ENCODE peak calls at places on chromosomes 3 and 15, in nine cellular contexts. U is thoracic aorta, Q is adrenal gland, M is ovary, G is fibroblast of mammary gland, K is osteoblast, X is left ventricle myocardium inferior, E is IMR-90, A is A549. T is an unnamed sample.

GRCh38 chr15:63948436-63948835 is 97.8 kb downstream of the DAPK2 start:
- DNase-seq in U (no peak), Q (no peak), M (no peak), G (no peak), K (no peak), X (no peak), E (no peak), A (no peak), T (no peak)

GRCh38 chr15:41585140-41586047 is 26.4 kb downstream of the TYRO3 start:
- DNase-seq in U (no peak), Q (peak), M (peak), G (peak), K (peak), X (peak), E (peak), A (peak), T (no peak)

GRCh38 chr3:141529256-141530132 is 42.7 kb downstream of the RASA2 start:
- DNase-seq in U (no peak), Q (no peak), M (no peak), G (no peak), K (no peak), X (no peak), E (no peak), A (no peak), T (no peak)

GRCh38 chr15:89631902-89632264 is 23.4 kb downstream of the KIF7 start:
- DNase-seq in U (no peak), Q (no peak), M (no peak), G (no peak), K (peak), X (no peak), E (no peak), A (no peak), T (peak)

GRCh38 chr3:99410789-99411311 is 227.5 kb upstream of the COL8A1 start:
- DNase-seq in U (no peak), Q (no peak), M (no peak), G (peak), K (peak), X (no peak), E (peak), A (no peak), T (no peak)

GRCh38 chr3:18572809-18573208 is 147.7 kb upstream of the SATB1 start:
- DNase-seq in U (no peak), Q (no peak), M (no peak), G (no peak), K (no peak), X (no peak), E (no peak), A (no peak), T (no peak)

GRCh38 chr3:175255698-175256097 is 396.6 kb downstream of the NAALADL2 start:
- DNase-seq in U (no peak), Q (no peak), M (no peak), G (peak), K (no peak), X (no peak), E (peak), A (peak), T (no peak)

GRCh38 chr3:197674741-197675567 is 61.8 kb downstream of the RUBCN start:
- DNase-seq in U (no peak), Q (no peak), M (no peak), G (no peak), K (no peak), X (no peak), E (no peak), A (no peak), T (no peak)

GRCh38 chr3:159057621-159058020 is 255.8 kb downstream of the MFSD1 start:
- DNase-seq in U (no peak), Q (no peak), M (no peak), G (peak), K (no peak), X (no peak), E (no peak), A (no peak), T (no peak)

GRCh38 chr3:42653560-42654330 is at the start of gene ZBTB47:
- DNase-seq in U (no peak), Q (peak), M (peak), G (no peak), K (peak), X (peak), E (no peak), A (no peak), T (peak)

GRCh38 chr3:14237431-14237830 is 58.8 kb downstream of the LSM3 start:
- DNase-seq in U (no peak), Q (no peak), M (no peak), G (no peak), K (no peak), X (peak), E (no peak), A (no peak), T (no peak)

GRCh38 chr15:86916671-86917450 is 837.2 kb downstream of the AGBL1 start:
- DNase-seq in U (no peak), Q (no peak), M (no peak), G (no peak), K (peak), X (peak), E (no peak), A (no peak), T (no peak)

GRCh38 chr15:40282144-40282869 is 557 bp downstream of the ANKRD63 start:
- DNase-seq in U (no peak), Q (no peak), M (no peak), G (no peak), K (peak), X (peak), E (no peak), A (peak), T (peak)

GRCh38 chr15:98719169-98719515 is 70.8 kb downstream of the IGF1R start:
- DNase-seq in U (no peak), Q (no peak), M (no peak), G (no peak), K (no peak), X (no peak), E (no peak), A (no peak), T (no peak)

GRCh38 chr3:89268059-89268458 is 160.6 kb downstream of the EPHA3 start:
- DNase-seq in U (no peak), Q (no peak), M (no peak), G (no peak), K (no peak), X (no peak), E (no peak), A (no peak), T (no peak)

GRCh38 chr3:94083261-94083660 is 20.4 kb downstream of the NSUN3 start:
- DNase-seq in U (no peak), Q (no peak), M (no peak), G (no peak), K (peak), X (no peak), E (no peak), A (no peak), T (no peak)

GRCh38 chr15:29067949-29068348 is 182.2 kb downstream of the APBA2 start:
- DNase-seq in U (no peak), Q (no peak), M (no peak), G (no peak), K (no peak), X (no peak), E (no peak), A (no peak), T (no peak)

GRCh38 chr15:49712846-49713450 is 92.1 kb downstream of the DTWD1 start:
- DNase-seq in U (no peak), Q (no peak), M (no peak), G (no peak), K (no peak), X (no peak), E (no peak), A (no peak), T (no peak)

GRCh38 chr3:58116161-58116955 is 94.4 kb downstream of the DNASE1L3 start:
- DNase-seq in U (no peak), Q (no peak), M (no peak), G (no peak), K (no peak), X (no peak), E (no peak), A (no peak), T (peak)

GRCh38 chr15:34953851-34954250 is 15.7 kb downstream of the AQR start:
- DNase-seq in U (no peak), Q (no peak), M (no peak), G (no peak), K (no peak), X (no peak), E (no peak), A (no peak), T (no peak)

GRCh38 chr3:133264920-133265319 is 134.9 kb upstream of the BFSP2 start:
- DNase-seq in U (no peak), Q (no peak), M (no peak), G (peak), K (no peak), X (no peak), E (no peak), A (no peak), T (no peak)

GRCh38 chr3:124033360-124034015 is 41.6 kb upstream of the ROPN1 start:
- DNase-seq in U (no peak), Q (peak), M (no peak), G (no peak), K (no peak), X (peak), E (no peak), A (peak), T (peak)

GRCh38 chr3:46213201-46213600 is 5.1 kb upstream of the CCR1 start:
- DNase-seq in U (no peak), Q (no peak), M (no peak), G (no peak), K (no peak), X (no peak), E (no peak), A (no peak), T (no peak)

GRCh38 chr3:46218310-46218709 is 10.2 kb upstream of the CCR1 start:
- DNase-seq in U (no peak), Q (no peak), M (no peak), G (no peak), K (no peak), X (no peak), E (no peak), A (no peak), T (no peak)

GRCh38 chr3:46212101-46212500 is 4.0 kb upstream of the CCR1 start:
- DNase-seq in U (no peak), Q (no peak), M (no peak), G (no peak), K (no peak), X (no peak), E (no peak), A (no peak), T (no peak)

GRCh38 chr3:46215810-46216414 is 7.8 kb upstream of the CCR1 start:
- DNase-seq in U (no peak), Q (no peak), M (no peak), G (no peak), K (peak), X (no peak), E (peak), A (peak), T (no peak)

GRCh38 chr3:46214751-46215352 is 6.7 kb upstream of the CCR1 start:
- DNase-seq in U (no peak), Q (no peak), M (no peak), G (no peak), K (peak), X (no peak), E (no peak), A (peak), T (no peak)
- TF ChIP-seq CTCF in U (no peak), Q (peak), M (no peak), G (peak), K (peak), X (no peak), E (no peak), A (no peak), T (peak)

GRCh38 chr3:47163990-47164848 is at the start of gene SETD2:
- DNase-seq in U (peak), Q (peak), M (peak), G (peak), K (peak), X (peak), E (peak), A (peak), T (peak)
- TF ChIP-seq CTCF in U (peak), Q (peak), M (peak), G (peak), K (no peak), X (peak), E (peak), A (peak), T (peak)

DNA sequence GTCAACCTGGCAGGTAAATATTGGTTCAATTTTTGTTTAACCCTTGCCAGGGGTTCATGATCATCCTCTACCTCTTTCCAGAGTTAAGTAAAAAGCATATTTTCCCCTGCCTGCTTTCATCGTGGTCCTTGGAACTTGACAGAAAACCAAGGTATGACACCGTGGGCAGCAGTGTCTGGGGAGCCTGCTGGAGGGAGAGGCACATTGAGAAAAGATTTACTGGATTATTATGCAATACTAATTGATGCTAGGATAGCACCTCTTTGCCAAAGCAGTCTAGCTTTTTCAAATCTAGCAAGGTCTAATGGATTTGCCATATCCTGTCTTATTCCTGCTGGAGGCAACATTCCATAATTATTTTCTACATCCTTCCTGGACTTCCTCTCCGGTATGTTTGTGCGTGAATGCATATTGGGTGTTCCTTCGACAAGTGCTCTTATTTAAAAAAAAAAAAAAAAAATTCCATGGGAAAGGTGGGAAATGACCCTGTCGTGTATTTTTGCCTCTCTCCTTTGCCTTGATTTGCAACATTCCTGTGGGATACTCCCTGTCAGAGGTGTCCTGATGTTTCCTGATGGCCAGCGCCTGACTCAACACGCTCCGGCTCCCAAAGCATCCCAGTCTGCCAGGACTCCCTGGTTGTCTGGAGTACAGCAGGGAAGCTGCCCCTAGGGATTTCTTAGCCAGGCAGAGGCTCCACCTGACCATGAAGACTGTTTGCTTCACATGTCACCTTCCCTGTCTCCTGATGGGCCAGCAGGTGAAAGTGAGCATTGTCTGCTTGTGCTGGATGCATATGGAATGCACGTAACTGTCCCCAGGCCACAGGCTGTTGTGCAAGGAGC is 6.3 kb downstream of the BHLHE40 start:
- DNase-seq in U (no peak), Q (peak), M (peak), G (peak), K (no peak), X (no peak), E (peak), A (peak), T (no peak)
- TF ChIP-seq CTCF in U (no peak), Q (no peak), M (no peak), G (no peak), K (no peak), X (no peak), E (no peak), A (no peak), T (no peak)

GRCh38 chr15:25936004-25936403 is 72.9 kb upstream of the ATP10A start:
- DNase-seq in U (no peak), Q (no peak), M (no peak), G (peak), K (no peak), X (no peak), E (peak), A (no peak), T (no peak)

GRCh38 chr15:25937796-25938195 is 74.7 kb upstream of the ATP10A start:
- DNase-seq in U (no peak), Q (no peak), M (no peak), G (no peak), K (no peak), X (no peak), E (no peak), A (no peak), T (no peak)

GRCh38 chr15:25931846-25932245 is 68.7 kb upstream of the ATP10A start:
- DNase-seq in U (no peak), Q (no peak), M (no peak), G (peak), K (no peak), X (no peak), E (peak), A (no peak), T (no peak)

GRCh38 chr15:25930931-25931330 is 67.8 kb upstream of the ATP10A start:
- DNase-seq in U (no peak), Q (no peak), M (no peak), G (peak), K (no peak), X (no peak), E (no peak), A (no peak), T (no peak)

DNA sequence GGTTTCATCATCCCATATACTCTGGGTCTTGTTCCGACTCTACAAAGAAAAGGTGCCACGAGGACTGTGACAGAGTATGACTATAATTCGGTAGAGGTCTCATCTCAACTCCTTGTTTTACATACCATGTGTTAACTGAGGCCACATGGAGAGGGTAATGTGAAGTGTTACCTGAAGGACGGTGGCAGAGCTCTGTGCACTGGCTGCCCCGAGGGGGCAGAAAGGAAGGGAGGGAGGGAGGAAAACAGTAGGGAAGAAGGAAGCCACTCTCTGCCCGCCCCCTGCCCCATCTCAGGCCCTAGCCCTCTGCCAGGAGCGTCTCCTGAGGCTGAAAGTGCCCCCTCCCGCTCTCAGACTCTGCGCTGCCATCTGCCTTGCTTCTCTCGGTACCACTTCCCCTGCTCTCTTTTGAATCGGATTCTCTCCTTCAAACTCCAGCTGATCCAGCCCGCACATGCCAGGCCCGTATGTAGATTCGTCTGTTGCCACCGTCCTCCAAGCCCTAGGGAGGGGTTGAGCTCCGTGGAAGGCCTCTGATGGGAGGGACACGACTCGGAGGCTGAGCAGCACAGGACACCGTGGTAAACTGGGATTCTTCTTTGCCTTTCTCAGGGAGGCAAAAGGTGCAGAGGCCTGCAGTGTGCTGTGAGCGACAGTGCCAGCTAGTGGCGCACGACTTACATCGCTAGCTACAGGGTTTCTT is 70.5 kb upstream of the ATP10A start:
- DNase-seq in U (peak), Q (peak), M (peak), G (peak), K (peak), X (peak), E (peak), A (peak), T (no peak)
- TF ChIP-seq CTCF in U (peak), Q (peak), M (peak), G (peak), K (peak), X (peak), E (peak), A (peak), T (peak)

T was measured in GM10248.